ENCODE peak calls at places on chromosomes 11 and 22, in four cellular contexts. B, L, Y and H are unnamed samples.

GRCh38 chr11:68275721-68276488 is 4.1 kb upstream of the C11orf24 start:
- DNase-seq in B (no peak), L (no peak), Y (no peak), H (no peak)

GRCh38 chr11:4191031-4191571 is 96.5 kb downstream of the RRM1 start:
- DNase-seq in B (no peak), L (no peak), Y (no peak), H (no peak)

GRCh38 chr11:17508306-17508705 is 31.7 kb upstream of the ABCC8 start:
- DNase-seq in B (no peak), L (no peak), Y (peak; percentile 10), H (no peak)

GRCh38 chr22:30234786-30235470 is 11.6 kb downstream of the LIF start:
- DNase-seq in B (no peak), L (no peak), Y (no peak), H (peak; percentile 93)

GRCh38 chr11:115276799-115277198 is 227.4 kb downstream of the CADM1 start:
- DNase-seq in B (no peak), L (no peak), Y (no peak), H (no peak)

GRCh38 chr11:2548596-2548995 is 103.8 kb downstream of the KCNQ1 start:
- DNase-seq in B (no peak), L (peak; percentile 18), Y (no peak), H (no peak)

GRCh38 chr11:10455637-10456487 is 798 bp downstream of the AMPD3 start:
- DNase-seq in B (peak; percentile 46), L (peak; percentile 87), Y (no peak), H (no peak)

GRCh38 chr11:132911186-132911585 is 621.1 kb downstream of the OPCML start:
- DNase-seq in B (no peak), L (no peak), Y (no peak), H (peak; percentile 31)

GRCh38 chr22:21451545-21452520 is 15.4 kb upstream of the TMEM191C start:
- DNase-seq in B (no peak), L (no peak), Y (no peak), H (no peak)

GRCh38 chr11:72316984-72317383 is 73.0 kb upstream of the PHOX2A start:
- DNase-seq in B (no peak), L (no peak), Y (no peak), H (no peak)